ENCODE peak calls at places on chromosomes 1 and 21, in seven cellular contexts. L, T, J, M, H, C and P are unnamed samples.

GRCh38 chr1:156862602-156863599 is 2.2 kb downstream of the NTRK1 start:
- DNase-seq in H (no peak), L (no peak), M (no peak), T (no peak), J (no peak), C (peak), P (no peak)

GRCh38 chr1:164718821-164719220 is 159.8 kb downstream of the PBX1 start:
- DNase-seq in H (no peak), J (no peak), C (no peak), L (no peak), M (no peak), T (no peak), P (no peak)

GRCh38 chr21:21196087-21196486 is 197.9 kb downstream of the NCAM2 start:
- DNase-seq in L (no peak), H (no peak), T (no peak), C (no peak), J (no peak), M (no peak), P (no peak)

GRCh38 chr1:99599678-99600175 is 46.2 kb upstream of the PALMD start:
- DNase-seq in L (peak), T (peak), H (peak), J (no peak), C (no peak), M (no peak), P (peak)

GRCh38 chr21:28893687-28894086 is 99.0 kb downstream of the LTN1 start:
- DNase-seq in C (no peak), M (no peak), H (no peak), T (no peak), L (no peak), J (no peak), P (no peak)

GRCh38 chr1:2496746-2497145 is 20.7 kb downstream of the PLCH2 start:
- DNase-seq in J (no peak), T (no peak), M (no peak), C (no peak), L (no peak), H (no peak), P (no peak)

GRCh38 chr1:202249846-202250245 is 56.2 kb downstream of the LGR6 start:
- DNase-seq in M (no peak), J (no peak), T (no peak), C (no peak), H (peak), L (no peak), P (no peak)

GRCh38 chr1:236013330-236013729 is 51.6 kb downstream of the NID1 start:
- DNase-seq in L (no peak), H (no peak), T (no peak), J (no peak), C (no peak), M (no peak), P (no peak)

GRCh38 chr1:32917521-32917920 is 16.3 kb upstream of the TMEM54 start:
- DNase-seq in T (no peak), L (no peak), C (peak), J (no peak), M (no peak), H (no peak), P (no peak)

GRCh38 chr21:46452719-46453118 is 6.0 kb upstream of the DIP2A start:
- DNase-seq in M (no peak), L (no peak), T (no peak), J (no peak), C (no peak), H (no peak), P (no peak)

GRCh38 chr1:155010211-155010918 is 7.8 kb downstream of the ZBTB7B start:
- DNase-seq in M (no peak), L (peak), H (peak), C (no peak), J (no peak), T (no peak), P (no peak)

GRCh38 chr1:94235189-94236020 is 2.0 kb downstream of the ARHGAP29 start:
- DNase-seq in T (no peak), C (no peak), H (no peak), L (no peak), M (no peak), J (no peak), P (no peak)

GRCh38 chr1:44113095-44113609 is 5.5 kb upstream of the KLF17 start:
- DNase-seq in J (no peak), C (peak), M (no peak), T (no peak), L (no peak), H (no peak), P (no peak)

GRCh38 chr1:9529190-9529589 is 10.1 kb upstream of the SLC25A33 start:
- DNase-seq in C (peak), T (peak), M (no peak), H (no peak), J (no peak), L (no peak), P (peak)

GRCh38 chr1:167714098-167714850 is 7.5 kb upstream of the MPZL1 start:
- DNase-seq in M (peak), H (peak), L (peak), T (peak), C (peak), J (peak), P (peak)

GRCh38 chr1:88608139-88608943 is 75.7 kb upstream of the PKN2 start:
- DNase-seq in C (peak), T (peak), M (no peak), H (no peak), J (no peak), L (no peak), P (peak)

GRCh38 chr1:157580179-157580827 is 17.6 kb downstream of the FCRL4 start:
- DNase-seq in L (no peak), T (peak), C (peak), M (no peak), H (no peak), J (no peak), P (peak)

GRCh38 chr1:87141556-87141955 is 187.1 kb upstream of the LMO4 start:
- DNase-seq in C (no peak), H (no peak), L (no peak), J (no peak), T (no peak), M (no peak), P (no peak)

GRCh38 chr21:43361493-43362296 is 65.2 kb downstream of the SIK1 start:
- DNase-seq in J (no peak), C (peak), T (peak), M (peak), H (peak), L (peak), P (peak)

GRCh38 chr1:74674278-74675048 is 871 bp upstream of the ERICH3 start:
- DNase-seq in T (no peak), L (no peak), C (peak), J (no peak), H (no peak), M (no peak), P (no peak)
- TF ChIP-seq CTCF in T (no peak), L (no peak), C (no peak), J (no peak), H (no peak), M (no peak), P (no peak)

DNA sequence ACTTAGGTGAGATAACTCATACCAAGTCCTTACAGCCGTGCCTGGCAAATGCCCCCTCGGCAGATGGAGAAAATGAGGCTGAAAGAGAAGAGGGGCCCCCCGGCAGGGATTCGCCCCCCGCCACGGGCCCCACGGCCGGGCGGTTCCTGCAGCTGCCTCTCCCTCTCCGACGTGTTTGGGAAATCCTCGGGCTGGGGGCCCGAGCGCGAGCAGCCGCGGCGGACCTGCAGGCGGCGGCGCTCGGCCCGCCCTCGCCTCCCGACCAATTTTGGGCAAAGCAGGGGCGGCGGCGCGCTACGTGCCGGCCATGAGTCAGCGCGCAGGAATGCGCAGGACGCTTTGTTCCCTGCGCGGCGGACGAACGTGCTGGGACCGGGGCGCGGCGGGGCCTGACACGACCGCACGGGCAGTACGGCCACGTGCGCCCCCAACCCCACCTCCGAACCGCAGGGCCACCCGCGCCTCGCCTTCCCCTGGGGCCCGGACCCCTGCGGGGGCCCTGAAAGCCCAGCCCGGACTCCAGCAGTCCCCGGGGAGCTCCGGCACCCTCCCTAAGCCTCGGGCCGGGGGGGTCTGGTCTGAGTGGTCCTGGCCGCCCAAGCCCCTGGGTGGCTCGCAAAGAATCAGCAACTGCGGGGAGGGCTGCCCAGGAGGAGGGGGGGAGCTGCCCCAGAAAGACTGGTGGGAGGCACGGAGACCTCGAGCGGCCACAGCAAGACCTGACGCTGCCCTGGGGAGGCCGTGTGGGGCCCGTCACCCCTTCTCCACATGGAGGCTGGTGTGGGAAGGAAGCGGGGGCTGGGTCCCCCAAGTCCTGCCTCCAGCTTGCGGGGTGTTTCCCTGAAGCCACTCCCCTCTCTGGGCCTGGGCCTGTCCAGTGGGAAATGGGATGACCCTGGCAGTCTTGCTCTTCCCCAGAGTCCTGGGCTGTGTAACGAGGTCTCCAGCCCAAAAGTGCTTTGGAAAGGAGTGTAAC is 11.9 kb upstream of the EDN2 start:
- DNase-seq in M (no peak), T (peak), J (peak), C (peak), H (peak), L (peak), P (peak)
- TF ChIP-seq CTCF in M (no peak), T (no peak), J (no peak), C (no peak), H (no peak), L (peak), P (no peak)

DNA sequence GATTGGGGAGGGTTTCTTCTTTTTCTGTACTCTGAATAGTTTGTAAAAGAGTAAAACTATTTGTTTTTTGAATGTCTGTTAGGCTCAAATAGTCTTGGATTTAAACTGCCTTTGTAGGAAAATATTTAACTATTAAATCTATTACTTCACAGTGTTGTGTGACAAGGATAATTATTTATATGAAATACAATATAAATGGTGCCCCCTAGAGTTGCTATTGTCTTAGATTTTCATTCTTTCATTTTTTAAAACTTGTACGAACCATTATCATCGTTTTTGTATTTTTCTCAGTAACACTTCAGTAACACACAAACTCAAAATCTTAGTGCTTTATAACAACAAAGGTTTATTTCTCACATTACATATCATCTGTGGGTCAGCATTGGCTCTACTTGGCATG is 37.4 kb downstream of the C1orf185 start:
- DNase-seq in J (no peak), M (no peak), C (no peak), T (no peak), L (no peak), H (no peak), P (no peak)
- TF ChIP-seq CTCF in J (peak), M (no peak), C (no peak), T (peak), L (no peak), H (no peak), P (peak)

GRCh38 chr21:37153935-37154350 is 80.9 kb downstream of the TTC3 start:
- DNase-seq in L (peak), H (no peak), M (no peak), C (no peak), T (peak), J (no peak), P (no peak)

GRCh38 chr21:37153193-37153934 is 80.3 kb downstream of the TTC3 start:
- DNase-seq in T (peak), H (no peak), M (no peak), J (no peak), C (no peak), L (no peak), P (peak)

GRCh38 chr21:37159053-37159776 is 86.2 kb downstream of the TTC3 start:
- DNase-seq in J (no peak), C (peak), M (no peak), H (no peak), L (no peak), T (peak), P (no peak)

GRCh38 chr21:37157938-37158337 is 84.9 kb downstream of the TTC3 start:
- DNase-seq in T (no peak), L (no peak), M (no peak), C (no peak), H (no peak), J (no peak), P (no peak)

GRCh38 chr21:37155216-37155615 is 82.2 kb downstream of the TTC3 start:
- DNase-seq in T (peak), M (no peak), C (no peak), J (no peak), H (no peak), L (no peak), P (no peak)
- TF ChIP-seq CTCF in T (peak), M (no peak), C (no peak), J (no peak), H (no peak), L (no peak), P (peak)

DNA sequence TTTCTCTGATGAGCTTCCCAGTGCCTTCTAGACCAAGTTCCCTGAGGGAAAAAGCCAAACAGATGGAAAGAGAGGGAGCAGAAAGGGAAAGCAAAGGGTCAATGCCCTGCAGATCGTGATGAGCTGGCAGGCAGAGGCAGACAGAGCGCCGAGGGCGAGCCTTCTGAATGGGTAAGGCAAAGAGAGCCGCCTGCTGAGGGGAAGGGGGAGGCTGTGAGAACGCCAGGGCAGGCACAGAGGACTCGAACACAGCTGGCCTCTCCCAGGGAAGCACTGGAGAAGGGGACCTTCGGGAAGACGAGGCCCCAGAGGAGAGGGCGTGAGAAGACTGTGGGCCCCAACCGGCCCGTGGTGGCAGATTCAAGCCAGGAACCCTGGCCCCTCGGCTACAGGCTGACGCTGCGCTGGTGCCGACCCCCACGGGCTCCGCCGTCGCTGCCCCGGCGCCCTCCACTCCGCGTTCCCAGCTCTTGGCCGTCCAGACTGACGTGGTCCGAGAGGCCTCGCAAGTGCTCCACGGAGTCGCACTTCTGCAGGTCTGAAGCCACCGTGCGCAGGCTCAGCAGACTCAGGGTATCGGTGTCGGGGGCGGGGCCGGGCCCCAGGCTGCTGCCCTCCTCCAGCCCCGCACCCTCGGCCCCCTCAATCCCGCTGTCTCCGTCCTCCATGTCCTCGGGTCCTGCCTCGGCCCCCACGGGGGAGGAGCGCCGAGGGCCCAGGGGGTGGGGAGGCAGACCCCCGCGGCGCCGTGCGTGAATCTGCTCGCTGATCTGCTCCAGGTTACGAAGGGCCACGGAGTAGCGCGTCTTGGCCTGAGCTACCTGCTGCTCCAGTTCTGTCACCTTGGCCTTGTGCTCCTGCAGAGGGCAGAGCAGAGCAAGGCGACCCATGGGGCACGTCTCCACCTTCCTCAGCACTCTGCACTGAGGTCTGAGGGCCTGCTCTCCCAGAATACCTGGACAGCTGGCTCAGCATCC is 13.9 kb downstream of the SH3BP5L start:
- DNase-seq in J (no peak), M (no peak), C (no peak), H (no peak), L (no peak), T (no peak), P (no peak)
- TF ChIP-seq CTCF in J (no peak), M (no peak), C (no peak), H (peak), L (no peak), T (peak), P (peak)

DNA sequence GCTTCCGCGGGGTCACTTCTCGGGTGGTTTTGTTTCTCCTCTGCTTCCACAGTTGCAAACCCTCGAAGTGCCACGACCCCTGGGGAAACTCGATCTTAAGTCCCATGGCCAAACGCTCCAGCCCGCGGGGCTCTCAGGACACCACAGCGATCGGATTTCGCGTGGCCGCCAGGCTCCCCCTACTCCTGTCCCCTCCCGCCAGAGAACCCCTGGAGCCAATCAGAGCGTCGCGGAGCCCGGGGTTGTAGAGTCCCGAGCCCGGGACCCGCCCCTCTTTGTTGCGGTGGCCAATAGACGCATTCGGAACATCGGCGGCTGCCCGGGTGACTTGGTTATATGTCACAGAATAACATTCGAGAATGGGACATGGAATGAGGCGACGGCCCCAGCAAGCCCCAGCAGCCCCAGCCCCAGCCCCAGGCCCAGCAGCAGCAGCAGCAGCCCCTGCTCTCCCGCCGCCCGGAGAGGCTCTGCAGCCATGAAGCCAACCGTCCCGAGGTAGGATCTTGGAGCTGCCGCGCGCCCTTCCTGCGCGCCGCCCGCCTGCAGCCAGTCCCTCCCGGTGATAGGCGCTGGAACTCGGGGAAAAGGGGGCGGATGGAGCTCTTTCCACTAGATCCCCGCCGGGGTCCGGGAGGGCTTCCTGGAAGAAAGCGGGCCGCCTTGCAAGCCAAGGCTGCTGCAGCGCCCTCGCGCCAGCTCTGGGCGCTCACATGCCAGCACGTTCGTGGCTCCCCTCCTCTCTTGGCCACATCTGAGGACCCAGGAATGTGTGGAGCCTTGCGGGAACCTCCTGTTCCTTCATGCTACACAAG is at the start of gene VASH2:
- DNase-seq in J (peak), T (peak), C (peak), M (peak), L (peak), H (peak), P (peak)
- TF ChIP-seq CTCF in J (no peak), T (no peak), C (no peak), M (no peak), L (no peak), H (no peak), P (no peak)

GRCh38 chr1:205672395-205672889 is 7.9 kb downstream of the SLC45A3 start:
- DNase-seq in T (no peak), M (no peak), J (no peak), L (no peak), H (no peak), C (no peak), P (no peak)
- TF ChIP-seq CTCF in T (no peak), M (no peak), J (no peak), L (no peak), H (no peak), C (no peak), P (no peak)

GRCh38 chr1:112700290-112701226 is 6.4 kb downstream of the RHOC start:
- DNase-seq in H (peak), J (peak), M (peak), L (peak), T (peak), C (peak), P (peak)
- TF ChIP-seq CTCF in H (no peak), J (peak), M (no peak), L (peak), T (peak), C (no peak), P (peak)